ENCODE peak calls at places on chromosome 21, in ten cellular contexts. E is glutamatergic neuron, A is AG10803, C is fibroblast of mammary gland, Q is tibial artery, O is B cell, F is AG04450, J is epithelial cell of esophagus, I is endothelial cell, K is PC-9. X is an unnamed sample.

GRCh38 chr21:26093094-26093493 is 77.5 kb downstream of the APP start:
- DNase-seq in E (no peak), A (no peak), C (peak), Q (no peak), O (no peak), F (no peak), J (peak), I (no peak), K (no peak), X (no peak)

GRCh38 chr21:29296452-29296851 is 2.3 kb upstream of the BACH1 start:
- DNase-seq in E (no peak), A (no peak), C (no peak), Q (no peak), O (no peak), F (no peak), J (no peak), I (no peak), K (no peak), X (no peak)

GRCh38 chr21:32094792-32095191 is 184.1 kb downstream of the MIS18A start:
- DNase-seq in E (no peak), A (peak), C (peak), Q (no peak), O (no peak), F (no peak), J (no peak), I (no peak), K (no peak), X (no peak)

GRCh38 chr21:25967566-25968438 is 202.8 kb downstream of the APP start:
- DNase-seq in E (no peak), A (no peak), C (no peak), Q (no peak), O (peak), F (no peak), J (peak), I (no peak), K (no peak), X (no peak)

GRCh38 chr21:18801468-18801867 is 397.9 kb upstream of the TMPRSS15 start:
- DNase-seq in E (no peak), A (no peak), C (no peak), Q (no peak), O (no peak), F (no peak), J (peak), I (no peak), K (no peak), X (no peak)

GRCh38 chr21:16084776-16085364 is 355.1 kb downstream of the USP25 start:
- DNase-seq in E (no peak), A (peak), C (peak), Q (peak), O (no peak), F (no peak), J (no peak), I (no peak), K (no peak), X (no peak)

GRCh38 chr21:46605759-46606426 is 1.0 kb upstream of the S100B start:
- DNase-seq in E (no peak), A (no peak), C (no peak), Q (peak), O (peak), F (no peak), J (no peak), I (no peak), K (no peak), X (no peak)

GRCh38 chr21:31173881-31174555 is 135.7 kb upstream of the KRTAP19-8 start:
- DNase-seq in E (peak), A (peak), C (no peak), Q (peak), O (no peak), F (no peak), J (no peak), I (peak), K (no peak), X (no peak)

GRCh38 chr21:39673163-39673562 is 60.4 kb downstream of the B3GALT5 start:
- DNase-seq in E (no peak), A (no peak), C (no peak), Q (no peak), O (no peak), F (no peak), J (no peak), I (no peak), K (no peak), X (no peak)

GRCh38 chr21:32605469-32605868 is 6.7 kb downstream of the CFAP298 start:
- DNase-seq in E (no peak), A (no peak), C (no peak), Q (no peak), O (no peak), F (no peak), J (no peak), I (no peak), K (no peak), X (no peak)

GRCh38 chr21:32412998-32413504 is 545 bp downstream of the EVA1C start:
- DNase-seq in E (peak), A (no peak), C (no peak), Q (peak), O (no peak), F (no peak), J (peak), I (no peak), K (no peak), X (no peak)

GRCh38 chr21:15255359-15256157 is 190.8 kb upstream of the NRIP1 start:
- DNase-seq in E (no peak), A (no peak), C (peak), Q (no peak), O (no peak), F (no peak), J (peak), I (no peak), K (no peak), X (no peak)

GRCh38 chr21:29022141-29022540 is 2.3 kb upstream of the USP16 start:
- DNase-seq in E (no peak), A (no peak), C (no peak), Q (no peak), O (no peak), F (no peak), J (peak), I (no peak), K (no peak), X (no peak)

GRCh38 chr21:33642896-33643657 is 776 bp downstream of the ITSN1 start:
- DNase-seq in E (peak), A (peak), C (peak), Q (peak), O (no peak), F (no peak), J (peak), I (no peak), K (no peak), X (no peak)

GRCh38 chr21:15848632-15849031 is 118.8 kb downstream of the USP25 start:
- DNase-seq in E (no peak), A (peak), C (peak), Q (no peak), O (no peak), F (no peak), J (peak), I (no peak), K (peak), X (no peak)

GRCh38 chr21:32214654-32215305 is 64.1 kb downstream of the MIS18A start:
- DNase-seq in E (no peak), A (no peak), C (no peak), Q (no peak), O (no peak), F (no peak), J (no peak), I (no peak), K (no peak), X (no peak)

GRCh38 chr21:17911628-17912027 is 92.5 kb upstream of the C21orf91 start:
- DNase-seq in E (no peak), A (peak), C (peak), Q (no peak), O (no peak), F (no peak), J (peak), I (no peak), K (no peak), X (no peak)

GRCh38 chr21:30227633-30228404 is 11.9 kb upstream of the CLDN8 start:
- DNase-seq in E (no peak), A (peak), C (peak), Q (peak), O (no peak), F (peak), J (peak), I (no peak), K (peak), X (peak)

GRCh38 chr21:26297856-26298255 is 127.3 kb upstream of the APP start:
- DNase-seq in E (no peak), A (peak), C (no peak), Q (no peak), O (no peak), F (no peak), J (no peak), I (no peak), K (no peak), X (no peak)

GRCh38 chr21:26850116-26850643 is 5.0 kb upstream of the ADAMTS1 start:
- DNase-seq in E (no peak), A (peak), C (peak), Q (no peak), O (no peak), F (no peak), J (peak), I (no peak), K (no peak), X (no peak)

GRCh38 chr21:27291006-27291405 is 324.1 kb upstream of the ADAMTS5 start:
- DNase-seq in E (no peak), A (peak), C (no peak), Q (no peak), O (no peak), F (no peak), J (peak), I (no peak), K (no peak), X (no peak)

GRCh38 chr21:29342394-29342957 is 43.8 kb downstream of the BACH1 start:
- DNase-seq in E (peak), A (peak), C (peak), Q (peak), O (no peak), F (peak), J (peak), I (no peak), K (peak), X (peak)

GRCh38 chr21:14382486-14382834 is 486 bp downstream of the HSPA13 start:
- DNase-seq in E (peak), A (peak), C (peak), Q (no peak), O (no peak), F (no peak), J (peak), I (no peak), K (no peak), X (no peak)

GRCh38 chr21:39788383-39788782 is 43.4 kb downstream of the IGSF5 start:
- DNase-seq in E (peak), A (peak), C (peak), Q (peak), O (no peak), F (no peak), J (peak), I (peak), K (peak), X (no peak)

GRCh38 chr21:27526451-27526850 is 559.6 kb upstream of the ADAMTS5 start:
- DNase-seq in E (peak), A (no peak), C (peak), Q (no peak), O (no peak), F (no peak), J (no peak), I (no peak), K (no peak), X (no peak)

GRCh38 chr21:28892550-28893111 is 100.0 kb downstream of the LTN1 start:
- DNase-seq in E (no peak), A (no peak), C (no peak), Q (no peak), O (no peak), F (no peak), J (no peak), I (no peak), K (no peak), X (no peak)

GRCh38 chr21:32189688-32190483 is 89.0 kb downstream of the MIS18A start:
- DNase-seq in E (no peak), A (no peak), C (no peak), Q (no peak), O (no peak), F (no peak), J (no peak), I (no peak), K (no peak), X (no peak)

GRCh38 chr21:31873275-31873695 is 465 bp downstream of the HUNK start:
- DNase-seq in E (peak), A (no peak), C (no peak), Q (no peak), O (peak), F (no peak), J (no peak), I (peak), K (no peak), X (no peak)

GRCh38 chr21:33116669-33117267 is 46.8 kb downstream of the OLIG1 start:
- DNase-seq in E (no peak), A (no peak), C (no peak), Q (no peak), O (no peak), F (no peak), J (no peak), I (no peak), K (no peak), X (no peak)

GRCh38 chr21:33202464-33203363 is 27.0 kb upstream of the IFNAR2 start:
- DNase-seq in E (no peak), A (no peak), C (no peak), Q (no peak), O (no peak), F (no peak), J (peak), I (no peak), K (no peak), X (no peak)

GRCh38 chr21:25872271-25872670 is 137.5 kb downstream of the GABPA start:
- DNase-seq in E (no peak), A (no peak), C (no peak), Q (no peak), O (no peak), F (no peak), J (no peak), I (no peak), K (no peak), X (no peak)

GRCh38 chr21:22536511-22536910 is 1538.3 kb downstream of the NCAM2 start:
- DNase-seq in E (no peak), A (no peak), C (peak), Q (no peak), O (no peak), F (no peak), J (peak), I (no peak), K (peak), X (no peak)

GRCh38 chr21:40753756-40754155 is 93.2 kb downstream of the DSCAM start:
- DNase-seq in E (no peak), A (no peak), C (no peak), Q (no peak), O (no peak), F (no peak), J (no peak), I (no peak), K (no peak), X (no peak)

GRCh38 chr21:32581732-32582131 is 3.6 kb downstream of the TCP10L start:
- DNase-seq in E (no peak), A (no peak), C (no peak), Q (no peak), O (no peak), F (no peak), J (no peak), I (no peak), K (no peak), X (no peak)

GRCh38 chr21:43273016-43273707 is 104.4 kb downstream of the CRYAA start:
- DNase-seq in E (no peak), A (no peak), C (no peak), Q (no peak), O (no peak), F (no peak), J (no peak), I (no peak), K (no peak), X (no peak)

GRCh38 chr21:18144341-18144740 is 100.3 kb upstream of the CHODL start:
- DNase-seq in E (no peak), A (no peak), C (no peak), Q (no peak), O (no peak), F (no peak), J (no peak), I (no peak), K (no peak), X (no peak)

GRCh38 chr21:29486306-29486705 is 187.6 kb downstream of the BACH1 start:
- DNase-seq in E (no peak), A (no peak), C (no peak), Q (no peak), O (no peak), F (no peak), J (no peak), I (no peak), K (no peak), X (no peak)

DNA sequence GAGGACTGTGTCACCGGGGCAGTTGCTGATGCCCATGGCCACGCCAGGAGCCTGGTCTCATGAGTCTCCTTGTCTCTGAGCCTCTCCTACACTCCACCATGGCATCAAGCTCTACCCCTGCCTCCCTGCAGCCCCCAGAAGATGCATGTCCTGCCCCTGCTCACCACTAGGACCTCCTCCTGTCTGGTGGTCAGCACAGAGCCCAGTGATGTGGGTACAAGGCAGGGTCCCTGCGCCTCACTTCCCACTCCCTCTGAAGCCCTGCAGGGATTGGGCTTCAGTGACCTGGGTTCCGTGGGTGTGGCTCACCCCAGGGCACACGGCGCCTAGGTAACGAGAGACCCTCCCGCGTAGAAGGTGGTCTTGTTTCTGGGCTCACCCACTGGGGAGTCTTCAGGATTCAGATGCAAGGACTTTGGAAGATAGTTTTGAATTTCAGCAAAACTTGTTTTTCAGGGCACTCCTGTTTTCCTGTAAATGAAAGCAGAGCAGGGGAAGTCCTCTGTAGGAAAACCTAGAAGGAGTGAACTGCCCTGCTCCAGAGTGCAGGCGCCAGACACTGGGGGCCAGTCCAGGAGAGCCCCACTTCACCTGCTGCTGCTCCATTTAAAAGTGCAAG is 2.8 kb downstream of the COL18A1 start:
- DNase-seq in E (no peak), A (no peak), C (no peak), Q (no peak), O (no peak), F (no peak), J (peak), I (no peak), K (peak), X (no peak)
- TF ChIP-seq CTCF in E (no peak), A (no peak), C (no peak), Q (no peak), O (no peak), F (peak), J (no peak), I (no peak), K (no peak), X (no peak)

GRCh38 chr21:42048870-42049577 is 22.1 kb upstream of the UMODL1 start:
- DNase-seq in E (no peak), A (no peak), C (no peak), Q (no peak), O (no peak), F (no peak), J (no peak), I (no peak), K (no peak), X (no peak)
- TF ChIP-seq CTCF in E (no peak), A (no peak), C (no peak), Q (no peak), O (no peak), F (no peak), J (no peak), I (no peak), K (no peak), X (no peak)

GRCh38 chr21:34726627-34727337 is 58.0 kb downstream of the CLIC6 start:
- DNase-seq in E (no peak), A (no peak), C (no peak), Q (no peak), O (no peak), F (no peak), J (no peak), I (no peak), K (peak), X (no peak)
- TF ChIP-seq CTCF in E (no peak), A (no peak), C (no peak), Q (no peak), O (no peak), F (no peak), J (no peak), I (no peak), K (no peak), X (no peak)

GRCh38 chr21:44310628-44311027 is 10.8 kb downstream of the PFKL start:
- DNase-seq in E (no peak), A (no peak), C (no peak), Q (no peak), O (no peak), F (no peak), J (no peak), I (no peak), K (no peak), X (no peak)
- TF ChIP-seq CTCF in E (no peak), A (no peak), C (no peak), Q (no peak), O (no peak), F (no peak), J (no peak), I (no peak), K (no peak), X (no peak)

DNA sequence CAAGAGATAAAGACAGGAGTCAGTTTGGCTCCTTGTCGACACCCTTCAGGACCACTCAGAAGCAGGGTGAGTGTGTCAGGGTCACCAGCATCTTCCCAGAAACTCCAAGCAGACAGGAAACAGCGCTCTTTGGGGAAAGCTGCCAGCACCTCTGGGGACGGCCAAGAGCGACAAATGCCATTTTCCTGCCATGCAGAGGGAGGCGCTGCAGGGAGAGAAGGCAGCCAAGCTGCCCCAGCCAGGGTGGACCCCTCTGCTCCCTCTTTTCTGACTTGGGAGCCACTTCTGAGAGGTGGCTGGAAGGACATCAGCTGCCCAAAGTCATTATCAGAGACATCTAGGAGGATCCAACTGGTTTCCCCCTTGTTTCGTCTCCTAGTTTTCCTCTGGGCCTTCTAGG is 29.0 kb downstream of the SIM2 start:
- DNase-seq in E (no peak), A (no peak), C (no peak), Q (no peak), O (no peak), F (no peak), J (no peak), I (no peak), K (no peak), X (no peak)
- TF ChIP-seq CTCF in E (no peak), A (no peak), C (no peak), Q (no peak), O (no peak), F (no peak), J (no peak), I (no peak), K (no peak), X (no peak)

GRCh38 chr21:38621132-38621531 is 122.9 kb upstream of the ERG start:
- DNase-seq in E (no peak), A (no peak), C (no peak), Q (no peak), O (no peak), F (no peak), J (no peak), I (no peak), K (no peak), X (no peak)
- TF ChIP-seq CTCF in E (no peak), A (no peak), C (no peak), Q (no peak), O (no peak), F (no peak), J (no peak), I (no peak), K (no peak), X (no peak)